ENCODE peak calls at places on chromosomes 2 and 18, in seven cellular contexts. One of them, this sample, is unnamed.

GRCh38 chr2:186984481-186984880 is 135.5 kb upstream of the ZSWIM2 start:
- DNase-seq in RWPE1: no peak
- DNase-seq in NCI-H1048: no peak
- DNase-seq in LHCN-M2: no peak
- DNase-seq in activated CD8-positive, alpha-beta memory T cell treated with anti-CD3 and anti-CD28 coated beads, Interleukin-2, amount 10 ng/mL, durations not matched to agents 7 days and 5 days: no peak
- DNase-seq in HT-29: no peak
- DNase-seq in AG04450: no peak
- DNase-seq in this sample: no peak

GRCh38 chr2:2992622-2993021 is 385.0 kb downstream of the EIPR1 start:
- DNase-seq in RWPE1: no peak
- DNase-seq in NCI-H1048: no peak
- DNase-seq in LHCN-M2: no peak
- DNase-seq in activated CD8-positive, alpha-beta memory T cell treated with anti-CD3 and anti-CD28 coated beads, Interleukin-2, amount 10 ng/mL, durations not matched to agents 7 days and 5 days: no peak
- DNase-seq in HT-29: no peak
- DNase-seq in AG04450: no peak
- DNase-seq in this sample: no peak

GRCh38 chr18:45802814-45803492 is 22.5 kb upstream of the SIGLEC15 start:
- DNase-seq in RWPE1: peak; percentile 86
- DNase-seq in NCI-H1048: no peak
- DNase-seq in LHCN-M2: peak; percentile 99
- DNase-seq in activated CD8-positive, alpha-beta memory T cell treated with anti-CD3 and anti-CD28 coated beads, Interleukin-2, amount 10 ng/mL, durations not matched to agents 7 days and 5 days: no peak
- DNase-seq in HT-29: peak; percentile 83
- DNase-seq in AG04450: peak; percentile 95
- DNase-seq in this sample: peak; percentile 85

GRCh38 chr2:66370824-66371223 is 64.1 kb upstream of the MEIS1 start:
- DNase-seq in RWPE1: no peak
- DNase-seq in NCI-H1048: no peak
- DNase-seq in LHCN-M2: no peak
- DNase-seq in activated CD8-positive, alpha-beta memory T cell treated with anti-CD3 and anti-CD28 coated beads, Interleukin-2, amount 10 ng/mL, durations not matched to agents 7 days and 5 days: no peak
- DNase-seq in HT-29: peak; percentile 12
- DNase-seq in AG04450: no peak
- DNase-seq in this sample: no peak

GRCh38 chr18:58505181-58505580 is 123.7 kb downstream of the ALPK2 start:
- DNase-seq in RWPE1: no peak
- DNase-seq in NCI-H1048: no peak
- DNase-seq in LHCN-M2: no peak
- DNase-seq in activated CD8-positive, alpha-beta memory T cell treated with anti-CD3 and anti-CD28 coated beads, Interleukin-2, amount 10 ng/mL, durations not matched to agents 7 days and 5 days: peak; percentile 61
- DNase-seq in HT-29: no peak
- DNase-seq in AG04450: no peak
- DNase-seq in this sample: no peak

GRCh38 chr18:50075772-50076171 is 119.2 kb downstream of the MYO5B start:
- DNase-seq in RWPE1: no peak
- DNase-seq in NCI-H1048: no peak
- DNase-seq in LHCN-M2: no peak
- DNase-seq in activated CD8-positive, alpha-beta memory T cell treated with anti-CD3 and anti-CD28 coated beads, Interleukin-2, amount 10 ng/mL, durations not matched to agents 7 days and 5 days: no peak
- DNase-seq in HT-29: no peak
- DNase-seq in AG04450: no peak
- DNase-seq in this sample: no peak

GRCh38 chr18:70423988-70424387 is 135.1 kb downstream of the SOCS6 start:
- DNase-seq in RWPE1: peak; percentile 50
- DNase-seq in NCI-H1048: no peak
- DNase-seq in LHCN-M2: no peak
- DNase-seq in activated CD8-positive, alpha-beta memory T cell treated with anti-CD3 and anti-CD28 coated beads, Interleukin-2, amount 10 ng/mL, durations not matched to agents 7 days and 5 days: no peak
- DNase-seq in HT-29: peak; percentile 80
- DNase-seq in AG04450: no peak
- DNase-seq in this sample: no peak

GRCh38 chr2:129009555-129010146 is 691.0 kb upstream of the HS6ST1 start:
- DNase-seq in RWPE1: no peak
- DNase-seq in NCI-H1048: no peak
- DNase-seq in LHCN-M2: no peak
- DNase-seq in activated CD8-positive, alpha-beta memory T cell treated with anti-CD3 and anti-CD28 coated beads, Interleukin-2, amount 10 ng/mL, durations not matched to agents 7 days and 5 days: no peak
- DNase-seq in HT-29: no peak
- DNase-seq in AG04450: no peak
- DNase-seq in this sample: no peak

GRCh38 chr2:10878268-10878915 is 33.3 kb upstream of the KCNF1 start:
- DNase-seq in RWPE1: no peak
- DNase-seq in NCI-H1048: no peak
- DNase-seq in LHCN-M2: no peak
- DNase-seq in activated CD8-positive, alpha-beta memory T cell treated with anti-CD3 and anti-CD28 coated beads, Interleukin-2, amount 10 ng/mL, durations not matched to agents 7 days and 5 days: no peak
- DNase-seq in HT-29: no peak
- DNase-seq in AG04450: no peak
- DNase-seq in this sample: no peak

GRCh38 chr2:26740890-26741302 is 23.2 kb upstream of the SLC35F6 start:
- DNase-seq in RWPE1: no peak
- DNase-seq in NCI-H1048: no peak
- DNase-seq in LHCN-M2: peak; percentile 39
- DNase-seq in activated CD8-positive, alpha-beta memory T cell treated with anti-CD3 and anti-CD28 coated beads, Interleukin-2, amount 10 ng/mL, durations not matched to agents 7 days and 5 days: peak; percentile 72
- DNase-seq in HT-29: no peak
- DNase-seq in AG04450: no peak
- DNase-seq in this sample: no peak

GRCh38 chr18:8262221-8262620 is 347.0 kb upstream of the RAB12 start:
- DNase-seq in RWPE1: no peak
- DNase-seq in NCI-H1048: no peak
- DNase-seq in LHCN-M2: no peak
- DNase-seq in activated CD8-positive, alpha-beta memory T cell treated with anti-CD3 and anti-CD28 coated beads, Interleukin-2, amount 10 ng/mL, durations not matched to agents 7 days and 5 days: no peak
- DNase-seq in HT-29: no peak
- DNase-seq in AG04450: no peak
- DNase-seq in this sample: no peak

GRCh38 chr2:112927745-112928144 is 16.8 kb downstream of the IL37 start:
- DNase-seq in RWPE1: no peak
- DNase-seq in NCI-H1048: no peak
- DNase-seq in LHCN-M2: no peak
- DNase-seq in activated CD8-positive, alpha-beta memory T cell treated with anti-CD3 and anti-CD28 coated beads, Interleukin-2, amount 10 ng/mL, durations not matched to agents 7 days and 5 days: no peak
- DNase-seq in HT-29: no peak
- DNase-seq in AG04450: no peak
- DNase-seq in this sample: no peak

GRCh38 chr18:59540819-59541218 is 156.4 kb downstream of the CCBE1 start:
- DNase-seq in RWPE1: no peak
- DNase-seq in NCI-H1048: no peak
- DNase-seq in LHCN-M2: peak; percentile 61
- DNase-seq in activated CD8-positive, alpha-beta memory T cell treated with anti-CD3 and anti-CD28 coated beads, Interleukin-2, amount 10 ng/mL, durations not matched to agents 7 days and 5 days: no peak
- DNase-seq in HT-29: no peak
- DNase-seq in AG04450: no peak
- DNase-seq in this sample: no peak

GRCh38 chr18:76450912-76451421 is 44.1 kb downstream of the ZNF516 start:
- DNase-seq in RWPE1: no peak
- DNase-seq in NCI-H1048: no peak
- DNase-seq in LHCN-M2: peak; percentile 73
- DNase-seq in activated CD8-positive, alpha-beta memory T cell treated with anti-CD3 and anti-CD28 coated beads, Interleukin-2, amount 10 ng/mL, durations not matched to agents 7 days and 5 days: peak; percentile 37
- DNase-seq in HT-29: peak; percentile 27
- DNase-seq in AG04450: peak; percentile 16
- DNase-seq in this sample: peak; percentile 60

GRCh38 chr2:168666339-168666738 is 136.1 kb upstream of the NOSTRIN start:
- DNase-seq in RWPE1: no peak
- DNase-seq in NCI-H1048: no peak
- DNase-seq in LHCN-M2: peak; percentile 49
- DNase-seq in activated CD8-positive, alpha-beta memory T cell treated with anti-CD3 and anti-CD28 coated beads, Interleukin-2, amount 10 ng/mL, durations not matched to agents 7 days and 5 days: no peak
- DNase-seq in HT-29: no peak
- DNase-seq in AG04450: peak; percentile 23
- DNase-seq in this sample: no peak

GRCh38 chr18:12879840-12880531 is 4.1 kb downstream of the PTPN2 start:
- DNase-seq in RWPE1: no peak
- DNase-seq in NCI-H1048: no peak
- DNase-seq in LHCN-M2: no peak
- DNase-seq in activated CD8-positive, alpha-beta memory T cell treated with anti-CD3 and anti-CD28 coated beads, Interleukin-2, amount 10 ng/mL, durations not matched to agents 7 days and 5 days: no peak
- DNase-seq in HT-29: no peak
- DNase-seq in AG04450: no peak
- DNase-seq in this sample: no peak

GRCh38 chr2:44044281-44044720 is 48.5 kb upstream of the LRPPRC start:
- DNase-seq in RWPE1: peak; percentile 81
- DNase-seq in NCI-H1048: peak; percentile 74
- DNase-seq in LHCN-M2: peak; percentile 73
- DNase-seq in activated CD8-positive, alpha-beta memory T cell treated with anti-CD3 and anti-CD28 coated beads, Interleukin-2, amount 10 ng/mL, durations not matched to agents 7 days and 5 days: peak; percentile 92
- DNase-seq in HT-29: peak; percentile 91
- DNase-seq in AG04450: peak; percentile 47
- DNase-seq in this sample: peak; percentile 92

GRCh38 chr2:235270951-235271350 is 222.9 kb upstream of the AGAP1 start:
- DNase-seq in RWPE1: no peak
- DNase-seq in NCI-H1048: no peak
- DNase-seq in LHCN-M2: peak; percentile 65
- DNase-seq in activated CD8-positive, alpha-beta memory T cell treated with anti-CD3 and anti-CD28 coated beads, Interleukin-2, amount 10 ng/mL, durations not matched to agents 7 days and 5 days: peak; percentile 82
- DNase-seq in HT-29: no peak
- DNase-seq in AG04450: no peak
- DNase-seq in this sample: no peak

GRCh38 chr18:60739212-60739611 is 366.6 kb upstream of the MC4R start:
- DNase-seq in RWPE1: no peak
- DNase-seq in NCI-H1048: no peak
- DNase-seq in LHCN-M2: no peak
- DNase-seq in activated CD8-positive, alpha-beta memory T cell treated with anti-CD3 and anti-CD28 coated beads, Interleukin-2, amount 10 ng/mL, durations not matched to agents 7 days and 5 days: no peak
- DNase-seq in HT-29: no peak
- DNase-seq in AG04450: no peak
- DNase-seq in this sample: no peak

GRCh38 chr2:72913531-72914225 is 3.6 kb upstream of the EMX1 start:
- DNase-seq in RWPE1: no peak
- DNase-seq in NCI-H1048: no peak
- DNase-seq in LHCN-M2: no peak
- DNase-seq in activated CD8-positive, alpha-beta memory T cell treated with anti-CD3 and anti-CD28 coated beads, Interleukin-2, amount 10 ng/mL, durations not matched to agents 7 days and 5 days: peak; percentile 22
- DNase-seq in HT-29: no peak
- DNase-seq in AG04450: no peak
- DNase-seq in this sample: peak; percentile 20

GRCh38 chr18:10213526-10213925 is 240.9 kb upstream of the APCDD1 start:
- DNase-seq in RWPE1: no peak
- DNase-seq in NCI-H1048: no peak
- DNase-seq in LHCN-M2: peak; percentile 68
- DNase-seq in activated CD8-positive, alpha-beta memory T cell treated with anti-CD3 and anti-CD28 coated beads, Interleukin-2, amount 10 ng/mL, durations not matched to agents 7 days and 5 days: no peak
- DNase-seq in HT-29: peak; percentile 48
- DNase-seq in AG04450: no peak
- DNase-seq in this sample: no peak

GRCh38 chr2:96924775-96925747 is 55.2 kb upstream of the SEMA4C start:
- DNase-seq in RWPE1: no peak
- DNase-seq in NCI-H1048: no peak
- DNase-seq in LHCN-M2: no peak
- DNase-seq in activated CD8-positive, alpha-beta memory T cell treated with anti-CD3 and anti-CD28 coated beads, Interleukin-2, amount 10 ng/mL, durations not matched to agents 7 days and 5 days: peak; percentile 54
- DNase-seq in HT-29: no peak
- DNase-seq in AG04450: no peak
- DNase-seq in this sample: no peak

GRCh38 chr2:205024822-205025518 is 479.7 kb downstream of the PARD3B start:
- DNase-seq in RWPE1: peak; percentile 83
- DNase-seq in NCI-H1048: no peak
- DNase-seq in LHCN-M2: peak; percentile 93
- DNase-seq in activated CD8-positive, alpha-beta memory T cell treated with anti-CD3 and anti-CD28 coated beads, Interleukin-2, amount 10 ng/mL, durations not matched to agents 7 days and 5 days: no peak
- DNase-seq in HT-29: no peak
- DNase-seq in AG04450: peak; percentile 77
- DNase-seq in this sample: peak; percentile 91

GRCh38 chr18:36323421-36323820 is 25.9 kb downstream of the FHOD3 start:
- DNase-seq in RWPE1: no peak
- DNase-seq in NCI-H1048: no peak
- DNase-seq in LHCN-M2: no peak
- DNase-seq in activated CD8-positive, alpha-beta memory T cell treated with anti-CD3 and anti-CD28 coated beads, Interleukin-2, amount 10 ng/mL, durations not matched to agents 7 days and 5 days: no peak
- DNase-seq in HT-29: no peak
- DNase-seq in AG04450: no peak
- DNase-seq in this sample: no peak

This sample was measured in ACHN.